ENCODE peak calls at places on chromosomes 5 and 9, in nine cellular contexts. One of them, this sample, is unnamed.

GRCh38 chr9:38442473-38443096 is 18.3 kb upstream of the IGFBPL1 start:
- DNase-seq in heart right ventricle: no peak
- DNase-seq in CD14-positive monocyte: no peak
- DNase-seq in astrocyte: no peak
- DNase-seq in Peyer's patch: no peak
- DNase-seq in AG09309: no peak
- DNase-seq in fibroblast of mammary gland: no peak
- DNase-seq in uterus: no peak
- DNase-seq in PC-9: no peak
- DNase-seq in this sample: no peak

GRCh38 chr9:92147030-92147853 is 32.0 kb upstream of the SPTLC1 start:
- DNase-seq in heart right ventricle: peak
- DNase-seq in CD14-positive monocyte: no peak
- DNase-seq in astrocyte: peak
- DNase-seq in Peyer's patch: peak
- DNase-seq in AG09309: peak
- DNase-seq in fibroblast of mammary gland: peak
- DNase-seq in uterus: peak
- DNase-seq in PC-9: peak
- DNase-seq in this sample: peak

GRCh38 chr5:8685704-8686103 is 816.8 kb downstream of the MTRR start:
- DNase-seq in heart right ventricle: no peak
- DNase-seq in CD14-positive monocyte: no peak
- DNase-seq in astrocyte: no peak
- DNase-seq in Peyer's patch: no peak
- DNase-seq in AG09309: no peak
- DNase-seq in fibroblast of mammary gland: no peak
- DNase-seq in uterus: no peak
- DNase-seq in PC-9: no peak
- DNase-seq in this sample: no peak

GRCh38 chr5:57618767-57619381 is 136.3 kb upstream of the ACTBL2 start:
- DNase-seq in heart right ventricle: no peak
- DNase-seq in CD14-positive monocyte: no peak
- DNase-seq in astrocyte: no peak
- DNase-seq in Peyer's patch: no peak
- DNase-seq in AG09309: no peak
- DNase-seq in fibroblast of mammary gland: no peak
- DNase-seq in uterus: no peak
- DNase-seq in PC-9: no peak
- DNase-seq in this sample: no peak

GRCh38 chr9:78212868-78213267 is 23.0 kb upstream of the CEP78 start:
- DNase-seq in heart right ventricle: no peak
- DNase-seq in CD14-positive monocyte: no peak
- DNase-seq in astrocyte: no peak
- DNase-seq in Peyer's patch: no peak
- DNase-seq in AG09309: no peak
- DNase-seq in fibroblast of mammary gland: no peak
- DNase-seq in uterus: no peak
- DNase-seq in PC-9: no peak
- DNase-seq in this sample: no peak

GRCh38 chr5:175824621-175825020 is 46.8 kb upstream of the CPLX2 start:
- DNase-seq in heart right ventricle: no peak
- DNase-seq in CD14-positive monocyte: no peak
- DNase-seq in astrocyte: no peak
- DNase-seq in Peyer's patch: no peak
- DNase-seq in AG09309: no peak
- DNase-seq in fibroblast of mammary gland: no peak
- DNase-seq in uterus: no peak
- DNase-seq in PC-9: no peak
- DNase-seq in this sample: no peak

GRCh38 chr9:35001285-35001677 is 11.7 kb downstream of the DNAJB5 start:
- DNase-seq in heart right ventricle: no peak
- DNase-seq in CD14-positive monocyte: no peak
- DNase-seq in astrocyte: no peak
- DNase-seq in Peyer's patch: no peak
- DNase-seq in AG09309: no peak
- DNase-seq in fibroblast of mammary gland: no peak
- DNase-seq in uterus: no peak
- DNase-seq in PC-9: no peak
- DNase-seq in this sample: no peak

GRCh38 chr9:136964171-136964689 is 12.2 kb downstream of the LCN12 start:
- DNase-seq in heart right ventricle: no peak
- DNase-seq in CD14-positive monocyte: no peak
- DNase-seq in astrocyte: no peak
- DNase-seq in Peyer's patch: peak
- DNase-seq in AG09309: no peak
- DNase-seq in fibroblast of mammary gland: no peak
- DNase-seq in uterus: no peak
- DNase-seq in PC-9: peak
- DNase-seq in this sample: peak

GRCh38 chr9:13750639-13751038 is 471.1 kb upstream of the MPDZ start:
- DNase-seq in heart right ventricle: no peak
- DNase-seq in CD14-positive monocyte: no peak
- DNase-seq in astrocyte: no peak
- DNase-seq in Peyer's patch: no peak
- DNase-seq in AG09309: no peak
- DNase-seq in fibroblast of mammary gland: no peak
- DNase-seq in uterus: no peak
- DNase-seq in PC-9: no peak
- DNase-seq in this sample: no peak

GRCh38 chr5:140113180-140113698 is 670 bp upstream of the PURA start:
- DNase-seq in heart right ventricle: no peak
- DNase-seq in CD14-positive monocyte: no peak
- DNase-seq in astrocyte: no peak
- DNase-seq in Peyer's patch: peak
- DNase-seq in AG09309: no peak
- DNase-seq in fibroblast of mammary gland: no peak
- DNase-seq in uterus: peak
- DNase-seq in PC-9: no peak
- DNase-seq in this sample: no peak

GRCh38 chr9:125426926-125427325 is 165.3 kb downstream of the GAPVD1 start:
- DNase-seq in heart right ventricle: no peak
- DNase-seq in CD14-positive monocyte: no peak
- DNase-seq in astrocyte: no peak
- DNase-seq in Peyer's patch: no peak
- DNase-seq in AG09309: no peak
- DNase-seq in fibroblast of mammary gland: no peak
- DNase-seq in uterus: no peak
- DNase-seq in PC-9: no peak
- DNase-seq in this sample: no peak

GRCh38 chr9:128607642-128608350 is 48.9 kb downstream of the DYNC2I2 start:
- DNase-seq in heart right ventricle: peak
- DNase-seq in CD14-positive monocyte: no peak
- DNase-seq in astrocyte: peak
- DNase-seq in Peyer's patch: no peak
- DNase-seq in AG09309: no peak
- DNase-seq in fibroblast of mammary gland: peak
- DNase-seq in uterus: peak
- DNase-seq in PC-9: no peak
- DNase-seq in this sample: peak

GRCh38 chr9:99023229-99023628 is 79.5 kb downstream of the COL15A1 start:
- DNase-seq in heart right ventricle: no peak
- DNase-seq in CD14-positive monocyte: no peak
- DNase-seq in astrocyte: no peak
- DNase-seq in Peyer's patch: no peak
- DNase-seq in AG09309: no peak
- DNase-seq in fibroblast of mammary gland: no peak
- DNase-seq in uterus: no peak
- DNase-seq in PC-9: no peak
- DNase-seq in this sample: no peak

GRCh38 chr5:135242496-135243193 is 156.4 kb downstream of the MACROH2A1 start:
- DNase-seq in heart right ventricle: peak
- DNase-seq in CD14-positive monocyte: no peak
- DNase-seq in astrocyte: peak
- DNase-seq in Peyer's patch: peak
- DNase-seq in AG09309: no peak
- DNase-seq in fibroblast of mammary gland: peak
- DNase-seq in uterus: peak
- DNase-seq in PC-9: no peak
- DNase-seq in this sample: peak

GRCh38 chr9:107749787-107750444 is 260.3 kb upstream of the KLF4 start:
- DNase-seq in heart right ventricle: peak
- DNase-seq in CD14-positive monocyte: peak
- DNase-seq in astrocyte: peak
- DNase-seq in Peyer's patch: peak
- DNase-seq in AG09309: peak
- DNase-seq in fibroblast of mammary gland: peak
- DNase-seq in uterus: peak
- DNase-seq in PC-9: peak
- DNase-seq in this sample: peak

GRCh38 chr5:140295414-140295813 is 7.5 kb downstream of the PFDN1 start:
- DNase-seq in heart right ventricle: peak
- DNase-seq in CD14-positive monocyte: peak
- DNase-seq in astrocyte: peak
- DNase-seq in Peyer's patch: peak
- DNase-seq in AG09309: peak
- DNase-seq in fibroblast of mammary gland: peak
- DNase-seq in uterus: no peak
- DNase-seq in PC-9: peak
- DNase-seq in this sample: peak

GRCh38 chr5:69512740-69513260 is 20.2 kb downstream of the OCLN start:
- DNase-seq in heart right ventricle: no peak
- DNase-seq in CD14-positive monocyte: no peak
- DNase-seq in astrocyte: peak
- DNase-seq in Peyer's patch: no peak
- DNase-seq in AG09309: no peak
- DNase-seq in fibroblast of mammary gland: peak
- DNase-seq in uterus: no peak
- DNase-seq in PC-9: no peak
- DNase-seq in this sample: peak

GRCh38 chr9:122988919-122989614 is 44.4 kb upstream of the GPR21 start:
- DNase-seq in heart right ventricle: no peak
- DNase-seq in CD14-positive monocyte: no peak
- DNase-seq in astrocyte: no peak
- DNase-seq in Peyer's patch: no peak
- DNase-seq in AG09309: no peak
- DNase-seq in fibroblast of mammary gland: peak
- DNase-seq in uterus: no peak
- DNase-seq in PC-9: no peak
- DNase-seq in this sample: no peak

GRCh38 chr9:133924453-133924852 is 67.7 kb downstream of the VAV2 start:
- DNase-seq in heart right ventricle: no peak
- DNase-seq in CD14-positive monocyte: no peak
- DNase-seq in astrocyte: no peak
- DNase-seq in Peyer's patch: no peak
- DNase-seq in AG09309: no peak
- DNase-seq in fibroblast of mammary gland: no peak
- DNase-seq in uterus: no peak
- DNase-seq in PC-9: no peak
- DNase-seq in this sample: no peak

GRCh38 chr5:75928992-75929391 is 154.2 kb upstream of the SV2C start:
- DNase-seq in heart right ventricle: no peak
- DNase-seq in CD14-positive monocyte: no peak
- DNase-seq in astrocyte: no peak
- DNase-seq in Peyer's patch: no peak
- DNase-seq in AG09309: no peak
- DNase-seq in fibroblast of mammary gland: no peak
- DNase-seq in uterus: no peak
- DNase-seq in PC-9: no peak
- DNase-seq in this sample: no peak

GRCh38 chr5:75935572-75935971 is 147.6 kb upstream of the SV2C start:
- DNase-seq in heart right ventricle: no peak
- DNase-seq in CD14-positive monocyte: no peak
- DNase-seq in astrocyte: no peak
- DNase-seq in Peyer's patch: no peak
- DNase-seq in AG09309: no peak
- DNase-seq in fibroblast of mammary gland: no peak
- DNase-seq in uterus: no peak
- DNase-seq in PC-9: no peak
- DNase-seq in this sample: no peak

GRCh38 chr5:75931175-75931574 is 152.0 kb upstream of the SV2C start:
- DNase-seq in heart right ventricle: no peak
- DNase-seq in CD14-positive monocyte: no peak
- DNase-seq in astrocyte: no peak
- DNase-seq in Peyer's patch: no peak
- DNase-seq in AG09309: no peak
- DNase-seq in fibroblast of mammary gland: no peak
- DNase-seq in uterus: no peak
- DNase-seq in PC-9: no peak
- DNase-seq in this sample: no peak

DNA sequence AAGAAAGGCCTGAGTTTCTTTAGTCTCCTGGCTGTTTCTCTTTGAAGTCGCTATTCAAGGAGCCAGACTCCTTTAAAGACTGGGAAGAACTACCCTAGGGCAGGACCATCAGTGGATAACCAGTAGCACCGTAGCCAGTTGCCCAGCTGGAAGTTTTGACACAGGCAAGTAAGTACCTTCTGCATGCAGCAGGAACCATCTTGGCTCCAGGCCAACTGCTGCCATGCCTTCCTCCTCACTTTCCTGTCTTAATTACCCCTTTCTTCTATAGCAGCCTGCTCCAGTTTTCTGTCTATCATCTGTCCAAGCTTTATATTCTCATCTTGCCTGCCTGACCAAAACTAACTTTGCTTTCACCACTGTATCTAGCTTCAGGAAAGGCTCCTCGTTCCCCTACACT is 149.7 kb upstream of the SV2C start:
- DNase-seq in heart right ventricle: no peak
- DNase-seq in CD14-positive monocyte: no peak
- DNase-seq in astrocyte: no peak
- DNase-seq in Peyer's patch: no peak
- DNase-seq in AG09309: no peak
- DNase-seq in fibroblast of mammary gland: no peak
- DNase-seq in uterus: no peak
- DNase-seq in PC-9: no peak
- DNase-seq in this sample: no peak
- TF ChIP-seq CTCF in heart right ventricle: no peak
- TF ChIP-seq CTCF in CD14-positive monocyte: no peak
- TF ChIP-seq CTCF in astrocyte: no peak
- TF ChIP-seq CTCF in Peyer's patch: no peak
- TF ChIP-seq CTCF in AG09309: no peak
- TF ChIP-seq CTCF in fibroblast of mammary gland: no peak
- TF ChIP-seq CTCF in uterus: no peak
- TF ChIP-seq CTCF in PC-9: no peak
- TF ChIP-seq CTCF in this sample: no peak

GRCh38 chr9:36487482-36488321 is 85.0 kb upstream of the MELK start:
- DNase-seq in heart right ventricle: peak
- DNase-seq in CD14-positive monocyte: peak
- DNase-seq in astrocyte: peak
- DNase-seq in Peyer's patch: peak
- DNase-seq in AG09309: peak
- DNase-seq in fibroblast of mammary gland: peak
- DNase-seq in uterus: peak
- DNase-seq in PC-9: peak
- DNase-seq in this sample: peak
- TF ChIP-seq CTCF in heart right ventricle: no peak
- TF ChIP-seq CTCF in CD14-positive monocyte: no peak
- TF ChIP-seq CTCF in astrocyte: no peak
- TF ChIP-seq CTCF in Peyer's patch: peak
- TF ChIP-seq CTCF in AG09309: no peak
- TF ChIP-seq CTCF in fibroblast of mammary gland: no peak
- TF ChIP-seq CTCF in uterus: peak
- TF ChIP-seq CTCF in PC-9: no peak
- TF ChIP-seq CTCF in this sample: no peak

GRCh38 chr9:111412280-111412679 is 71.9 kb downstream of the ECPAS start:
- DNase-seq in heart right ventricle: no peak
- DNase-seq in CD14-positive monocyte: no peak
- DNase-seq in astrocyte: no peak
- DNase-seq in Peyer's patch: no peak
- DNase-seq in AG09309: no peak
- DNase-seq in fibroblast of mammary gland: no peak
- DNase-seq in uterus: no peak
- DNase-seq in PC-9: no peak
- DNase-seq in this sample: no peak
- TF ChIP-seq CTCF in heart right ventricle: no peak
- TF ChIP-seq CTCF in CD14-positive monocyte: no peak
- TF ChIP-seq CTCF in astrocyte: no peak
- TF ChIP-seq CTCF in Peyer's patch: no peak
- TF ChIP-seq CTCF in AG09309: no peak
- TF ChIP-seq CTCF in fibroblast of mammary gland: no peak
- TF ChIP-seq CTCF in uterus: no peak
- TF ChIP-seq CTCF in PC-9: no peak
- TF ChIP-seq CTCF in this sample: no peak

GRCh38 chr5:160649304-160649703 is 202.7 kb downstream of the ATP10B start:
- DNase-seq in heart right ventricle: no peak
- DNase-seq in CD14-positive monocyte: no peak
- DNase-seq in astrocyte: no peak
- DNase-seq in Peyer's patch: peak
- DNase-seq in AG09309: no peak
- DNase-seq in fibroblast of mammary gland: no peak
- DNase-seq in uterus: no peak
- DNase-seq in PC-9: no peak
- DNase-seq in this sample: peak
- TF ChIP-seq CTCF in heart right ventricle: no peak
- TF ChIP-seq CTCF in CD14-positive monocyte: peak
- TF ChIP-seq CTCF in astrocyte: no peak
- TF ChIP-seq CTCF in Peyer's patch: peak
- TF ChIP-seq CTCF in AG09309: no peak
- TF ChIP-seq CTCF in fibroblast of mammary gland: peak
- TF ChIP-seq CTCF in uterus: no peak
- TF ChIP-seq CTCF in PC-9: peak
- TF ChIP-seq CTCF in this sample: peak

This sample was measured in MCF 10A.